ENCODE peak calls at places on chromosomes 13 and 19, in ten cellular contexts. One of them, this sample, is unnamed.

GRCh38 chr19:19817357-19817756 is 4.2 kb downstream of the ZNF506 start:
- DNase-seq in suprapubic skin: no peak
- DNase-seq in small intestine: no peak
- DNase-seq in pancreas: no peak
- DNase-seq in body of pancreas: no peak
- DNase-seq in gastrocnemius medialis: no peak
- DNase-seq in spleen: no peak
- DNase-seq in uterus: no peak
- DNase-seq in aorta: no peak
- DNase-seq in tibial nerve: no peak
- DNase-seq in this sample: no peak

GRCh38 chr13:66618702-66619101 is 611.4 kb downstream of the PCDH9 start:
- DNase-seq in gastrocnemius medialis: no peak
- DNase-seq in tibial nerve: no peak
- DNase-seq in aorta: no peak
- DNase-seq in small intestine: no peak
- DNase-seq in suprapubic skin: no peak
- DNase-seq in spleen: no peak
- DNase-seq in uterus: no peak
- DNase-seq in body of pancreas: no peak
- DNase-seq in pancreas: no peak
- DNase-seq in this sample: peak

GRCh38 chr13:50106559-50106958 is 91.3 kb downstream of the KCNRG start:
- DNase-seq in suprapubic skin: no peak
- DNase-seq in aorta: no peak
- DNase-seq in spleen: no peak
- DNase-seq in gastrocnemius medialis: no peak
- DNase-seq in body of pancreas: no peak
- DNase-seq in uterus: no peak
- DNase-seq in pancreas: no peak
- DNase-seq in small intestine: no peak
- DNase-seq in tibial nerve: no peak
- DNase-seq in this sample: no peak

GRCh38 chr19:17303167-17303939 is at the start of gene ABHD8:
- DNase-seq in suprapubic skin: peak
- DNase-seq in tibial nerve: peak
- DNase-seq in uterus: peak
- DNase-seq in gastrocnemius medialis: peak
- DNase-seq in aorta: peak
- DNase-seq in small intestine: peak
- DNase-seq in body of pancreas: peak
- DNase-seq in pancreas: peak
- DNase-seq in spleen: peak
- DNase-seq in this sample: peak

GRCh38 chr13:74040200-74040599 is 94.0 kb downstream of the KLF12 start:
- DNase-seq in gastrocnemius medialis: peak
- DNase-seq in aorta: no peak
- DNase-seq in suprapubic skin: no peak
- DNase-seq in pancreas: no peak
- DNase-seq in uterus: no peak
- DNase-seq in body of pancreas: peak
- DNase-seq in tibial nerve: no peak
- DNase-seq in small intestine: peak
- DNase-seq in spleen: peak
- DNase-seq in this sample: no peak

GRCh38 chr13:50326746-50327145 is 311.5 kb downstream of the KCNRG start:
- DNase-seq in tibial nerve: no peak
- DNase-seq in uterus: no peak
- DNase-seq in aorta: no peak
- DNase-seq in gastrocnemius medialis: no peak
- DNase-seq in pancreas: no peak
- DNase-seq in body of pancreas: no peak
- DNase-seq in suprapubic skin: no peak
- DNase-seq in spleen: no peak
- DNase-seq in small intestine: no peak
- DNase-seq in this sample: no peak

GRCh38 chr19:35977446-35978222 is 17.4 kb upstream of the SDHAF1 start:
- DNase-seq in pancreas: no peak
- DNase-seq in small intestine: no peak
- DNase-seq in uterus: no peak
- DNase-seq in tibial nerve: no peak
- DNase-seq in body of pancreas: no peak
- DNase-seq in suprapubic skin: no peak
- DNase-seq in gastrocnemius medialis: no peak
- DNase-seq in aorta: no peak
- DNase-seq in spleen: no peak
- DNase-seq in this sample: no peak

GRCh38 chr13:51071493-51071892 is 39.6 kb downstream of the C13orf42 start:
- DNase-seq in gastrocnemius medialis: no peak
- DNase-seq in tibial nerve: no peak
- DNase-seq in suprapubic skin: no peak
- DNase-seq in body of pancreas: no peak
- DNase-seq in spleen: no peak
- DNase-seq in aorta: no peak
- DNase-seq in small intestine: no peak
- DNase-seq in pancreas: no peak
- DNase-seq in uterus: no peak
- DNase-seq in this sample: no peak

GRCh38 chr13:95494082-95494681 is 58.3 kb upstream of the CLDN10 start:
- DNase-seq in uterus: no peak
- DNase-seq in aorta: no peak
- DNase-seq in spleen: no peak
- DNase-seq in body of pancreas: no peak
- DNase-seq in small intestine: peak
- DNase-seq in tibial nerve: peak
- DNase-seq in pancreas: peak
- DNase-seq in gastrocnemius medialis: no peak
- DNase-seq in suprapubic skin: no peak
- DNase-seq in this sample: peak

GRCh38 chr19:32191921-32192320 is 153.5 kb upstream of the ZNF507 start:
- DNase-seq in uterus: no peak
- DNase-seq in body of pancreas: no peak
- DNase-seq in suprapubic skin: no peak
- DNase-seq in gastrocnemius medialis: no peak
- DNase-seq in pancreas: no peak
- DNase-seq in tibial nerve: no peak
- DNase-seq in spleen: no peak
- DNase-seq in aorta: no peak
- DNase-seq in small intestine: no peak
- DNase-seq in this sample: no peak

GRCh38 chr13:30371649-30372265 is 50.5 kb upstream of the UBE2L5 start:
- DNase-seq in tibial nerve: no peak
- DNase-seq in uterus: no peak
- DNase-seq in aorta: no peak
- DNase-seq in suprapubic skin: no peak
- DNase-seq in gastrocnemius medialis: no peak
- DNase-seq in body of pancreas: peak
- DNase-seq in spleen: peak
- DNase-seq in small intestine: peak
- DNase-seq in pancreas: peak
- DNase-seq in this sample: no peak

DNA sequence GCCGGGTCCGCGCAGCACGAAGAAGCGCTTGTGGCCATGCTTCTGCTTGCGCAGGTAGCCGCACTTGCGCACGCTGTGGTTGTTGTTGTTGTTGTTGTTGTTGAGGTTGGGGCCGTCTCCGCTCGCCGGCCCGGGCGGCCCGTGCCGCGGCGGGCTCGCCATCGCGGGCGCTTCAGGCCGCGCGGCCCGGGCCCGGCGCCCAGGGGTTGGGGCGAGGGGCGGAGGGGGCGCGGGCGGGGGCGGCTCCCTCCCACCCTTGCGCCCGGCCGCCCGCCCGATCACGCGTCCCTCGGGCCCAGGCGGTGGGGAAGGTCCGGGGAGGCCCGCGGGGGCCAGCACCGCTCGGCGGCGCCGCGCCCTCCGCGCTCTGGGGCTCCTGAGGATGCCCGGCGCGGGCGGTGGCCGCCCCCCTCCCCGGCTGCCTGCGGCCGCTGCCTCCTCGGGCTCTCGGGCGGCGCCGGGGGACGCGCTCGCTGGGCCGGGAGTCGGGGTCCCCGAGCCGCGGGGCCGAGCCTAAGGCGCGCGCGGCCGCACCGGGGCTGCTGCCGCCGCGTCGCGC is 412 bp downstream of the IRS2 start:
- DNase-seq in suprapubic skin: no peak
- DNase-seq in pancreas: no peak
- DNase-seq in uterus: no peak
- DNase-seq in gastrocnemius medialis: no peak
- DNase-seq in body of pancreas: peak
- DNase-seq in tibial nerve: no peak
- DNase-seq in aorta: no peak
- DNase-seq in small intestine: no peak
- DNase-seq in spleen: no peak
- DNase-seq in this sample: no peak
- H3K27ac ChIP-seq in suprapubic skin: peak
- H3K27ac ChIP-seq in pancreas: peak
- H3K27ac ChIP-seq in uterus: peak
- H3K27ac ChIP-seq in gastrocnemius medialis: peak
- H3K27ac ChIP-seq in body of pancreas: peak
- H3K27ac ChIP-seq in tibial nerve: peak
- H3K27ac ChIP-seq in aorta: peak
- H3K27ac ChIP-seq in small intestine: peak
- H3K27ac ChIP-seq in spleen: peak
- H3K27ac ChIP-seq in this sample: peak

GRCh38 chr13:40984670-40985366 is 34.3 kb downstream of the ELF1 start:
- DNase-seq in aorta: no peak
- DNase-seq in uterus: no peak
- DNase-seq in tibial nerve: no peak
- DNase-seq in small intestine: peak
- DNase-seq in pancreas: no peak
- DNase-seq in suprapubic skin: no peak
- DNase-seq in body of pancreas: no peak
- DNase-seq in gastrocnemius medialis: no peak
- DNase-seq in spleen: no peak
- DNase-seq in this sample: no peak

GRCh38 chr13:40983269-40983668 is 35.8 kb downstream of the ELF1 start:
- DNase-seq in suprapubic skin: no peak
- DNase-seq in aorta: no peak
- DNase-seq in body of pancreas: no peak
- DNase-seq in gastrocnemius medialis: no peak
- DNase-seq in uterus: no peak
- DNase-seq in tibial nerve: no peak
- DNase-seq in small intestine: no peak
- DNase-seq in pancreas: no peak
- DNase-seq in spleen: no peak
- DNase-seq in this sample: no peak

GRCh38 chr13:40982772-40983171 is 36.3 kb downstream of the ELF1 start:
- DNase-seq in uterus: peak
- DNase-seq in body of pancreas: no peak
- DNase-seq in aorta: no peak
- DNase-seq in gastrocnemius medialis: no peak
- DNase-seq in tibial nerve: peak
- DNase-seq in small intestine: peak
- DNase-seq in spleen: no peak
- DNase-seq in suprapubic skin: no peak
- DNase-seq in pancreas: no peak
- DNase-seq in this sample: peak

GRCh38 chr13:40985596-40986327 is 33.4 kb downstream of the ELF1 start:
- DNase-seq in body of pancreas: no peak
- DNase-seq in aorta: no peak
- DNase-seq in tibial nerve: no peak
- DNase-seq in spleen: no peak
- DNase-seq in gastrocnemius medialis: no peak
- DNase-seq in pancreas: no peak
- DNase-seq in small intestine: no peak
- DNase-seq in suprapubic skin: no peak
- DNase-seq in uterus: no peak
- DNase-seq in this sample: no peak

DNA sequence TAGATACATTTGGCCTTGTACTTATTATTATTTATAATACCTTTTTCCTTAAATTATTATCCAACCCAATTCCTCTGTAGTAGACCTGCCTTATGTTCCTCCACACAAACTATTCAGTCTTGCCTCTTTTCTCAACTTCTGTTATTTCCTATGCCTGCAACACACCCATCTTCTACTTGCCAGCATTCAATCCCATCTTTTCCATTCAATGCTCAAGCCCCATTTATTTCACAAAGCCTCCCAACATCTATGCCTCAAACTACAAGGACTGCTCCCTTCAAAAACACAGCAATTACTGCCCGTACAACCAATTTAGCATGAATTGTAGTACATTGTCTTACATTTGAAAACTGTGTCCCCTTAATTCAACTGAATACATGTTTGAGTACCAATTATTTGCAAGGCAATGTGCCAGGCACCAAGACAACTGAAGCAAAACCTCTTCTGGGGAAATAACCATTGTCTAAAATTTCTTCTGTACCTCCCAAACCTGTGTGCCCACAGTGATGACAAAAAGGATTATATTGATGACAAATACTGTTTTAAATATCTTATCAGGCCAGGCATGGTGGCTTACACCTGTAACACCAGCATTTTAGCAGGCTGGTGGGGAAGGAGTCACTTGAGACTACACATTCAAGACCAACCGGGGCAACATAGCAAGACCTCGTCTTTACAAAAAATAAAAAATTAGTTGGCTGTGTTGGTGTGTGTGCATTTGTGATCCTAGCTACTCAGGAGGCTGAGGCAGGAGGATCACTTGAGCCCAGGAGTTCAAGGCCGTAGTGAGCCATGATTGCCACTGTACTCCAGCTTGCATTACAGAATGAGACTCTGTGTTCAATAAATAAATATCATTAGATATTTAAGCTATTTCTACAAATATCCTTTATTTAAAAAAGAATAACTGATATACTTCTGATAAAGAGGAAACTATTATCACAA is 35.1 kb downstream of the ELF1 start:
- DNase-seq in suprapubic skin: no peak
- DNase-seq in body of pancreas: no peak
- DNase-seq in pancreas: no peak
- DNase-seq in spleen: no peak
- DNase-seq in small intestine: no peak
- DNase-seq in gastrocnemius medialis: no peak
- DNase-seq in aorta: no peak
- DNase-seq in tibial nerve: no peak
- DNase-seq in uterus: no peak
- DNase-seq in this sample: no peak
- H3K4me3 ChIP-seq in suprapubic skin: peak
- H3K4me3 ChIP-seq in body of pancreas: no peak
- H3K4me3 ChIP-seq in pancreas: no peak
- H3K4me3 ChIP-seq in spleen: peak
- H3K4me3 ChIP-seq in small intestine: peak
- H3K4me3 ChIP-seq in gastrocnemius medialis: peak
- H3K4me3 ChIP-seq in aorta: no peak
- H3K4me3 ChIP-seq in tibial nerve: no peak
- H3K4me3 ChIP-seq in uterus: peak
- H3K4me3 ChIP-seq in this sample: no peak

GRCh38 chr13:63367522-63368198 is 1952.0 kb upstream of the PCDH20 start:
- DNase-seq in body of pancreas: no peak
- DNase-seq in small intestine: no peak
- DNase-seq in suprapubic skin: no peak
- DNase-seq in uterus: no peak
- DNase-seq in tibial nerve: no peak
- DNase-seq in pancreas: no peak
- DNase-seq in gastrocnemius medialis: no peak
- DNase-seq in aorta: no peak
- DNase-seq in spleen: no peak
- DNase-seq in this sample: no peak
- H3K27ac ChIP-seq in body of pancreas: no peak
- H3K27ac ChIP-seq in small intestine: no peak
- H3K27ac ChIP-seq in suprapubic skin: no peak
- H3K27ac ChIP-seq in uterus: no peak
- H3K27ac ChIP-seq in tibial nerve: no peak
- H3K27ac ChIP-seq in pancreas: no peak
- H3K27ac ChIP-seq in gastrocnemius medialis: no peak
- H3K27ac ChIP-seq in aorta: no peak
- H3K27ac ChIP-seq in spleen: no peak
- H3K27ac ChIP-seq in this sample: no peak

GRCh38 chr19:10334340-10335148 is 1.2 kb upstream of the RAVER1 start:
- DNase-seq in tibial nerve: peak
- DNase-seq in aorta: peak
- DNase-seq in gastrocnemius medialis: peak
- DNase-seq in small intestine: peak
- DNase-seq in spleen: peak
- DNase-seq in uterus: peak
- DNase-seq in pancreas: peak
- DNase-seq in suprapubic skin: peak
- DNase-seq in body of pancreas: peak
- DNase-seq in this sample: no peak
- H3K4me3 ChIP-seq in tibial nerve: peak
- H3K4me3 ChIP-seq in aorta: peak
- H3K4me3 ChIP-seq in gastrocnemius medialis: peak
- H3K4me3 ChIP-seq in small intestine: peak
- H3K4me3 ChIP-seq in spleen: peak
- H3K4me3 ChIP-seq in uterus: peak
- H3K4me3 ChIP-seq in pancreas: peak
- H3K4me3 ChIP-seq in suprapubic skin: peak
- H3K4me3 ChIP-seq in body of pancreas: peak
- H3K4me3 ChIP-seq in this sample: peak

This sample was measured in SK-N-MC.